ENCODE peak calls at places on chromosomes 13 and 19, in six cellular contexts. G is adipocyte, Q is colonic mucosa, H is IMR-90, B is neural progenitor cell, U is SK-N-SH. Y is an unnamed sample.
A peak's percentile ranks its signal among the peaks of the same experiment; 100 is the strongest.

GRCh38 chr13:35592457-35592856 is 116.0 kb upstream of the MAB21L1 start:
- DNase-seq in G (no peak), Q (no peak), H (no peak), U (no peak), B (no peak), Y (no peak)

GRCh38 chr13:20676213-20676612 is 27.3 kb upstream of the IL17D start:
- DNase-seq in U (no peak), B (no peak), H (no peak), G (no peak), Q (peak; percentile 31), Y (no peak)

GRCh38 chr13:105278797-105279425 is 1256.6 kb downstream of the EFNB2 start:
- DNase-seq in U (no peak), Q (no peak), B (peak; percentile 73), H (no peak), G (no peak), Y (no peak)

GRCh38 chr13:47794963-47795362 is 206.1 kb downstream of the SUCLA2 start:
- DNase-seq in H (peak; percentile 2), G (peak; percentile 8), Q (no peak), U (peak; percentile 26), B (no peak), Y (no peak)

GRCh38 chr19:7391218-7391670 is 42.5 kb downstream of the ARHGEF18 start:
- DNase-seq in B (no peak), U (no peak), G (no peak), H (peak; percentile 77), Q (peak; percentile 73), Y (no peak)

GRCh38 chr19:13036366-13036976 is 41.2 kb downstream of the NFIX start:
- DNase-seq in Q (peak; percentile 79), G (peak; percentile 53), B (no peak), H (peak; percentile 29), U (no peak), Y (no peak)

GRCh38 chr19:1783354-1783753 is 28.7 kb downstream of the ATP8B3 start:
- DNase-seq in B (no peak), U (no peak), G (no peak), H (no peak), Q (no peak), Y (no peak)

GRCh38 chr19:13887039-13887438 is 10.1 kb downstream of the NANOS3 start:
- DNase-seq in U (no peak), H (no peak), B (no peak), Q (peak; percentile 87), G (no peak), Y (no peak)

GRCh38 chr13:83929147-83929546 is 46.9 kb upstream of the SLITRK1 start:
- DNase-seq in H (no peak), G (no peak), U (no peak), Q (no peak), B (no peak), Y (no peak)

GRCh38 chr19:7943444-7944176 is at the start of gene TIMM44:
- DNase-seq in B (peak; percentile 100), H (peak; percentile 99), Q (peak; percentile 100), G (peak; percentile 100), U (peak; percentile 97), Y (peak; percentile 100)

GRCh38 chr19:2333027-2333806 is 4.7 kb downstream of the SPPL2B start:
- DNase-seq in Q (peak; percentile 87), B (no peak), H (no peak), U (no peak), G (no peak), Y (peak; percentile 81)

GRCh38 chr19:23403581-23404324 is 8.5 kb upstream of the ZNF91 start:
- DNase-seq in H (no peak), B (peak; percentile 16), U (no peak), G (no peak), Q (peak; percentile 93), Y (no peak)
- H3K9ac ChIP-seq in H (no peak overlapping the region), B (no peak overlapping the region), U (no peak overlapping the region), G (no peak overlapping the region), Q (peak overlapping the region; percentile 41), Y (no peak overlapping the region)

GRCh38 chr13:78598382-78598781 is 5.0 kb downstream of the POU4F1 start:
- DNase-seq in G (no peak), Q (no peak), H (no peak), U (no peak), B (peak; percentile 5), Y (no peak)

GRCh38 chr13:78596701-78597550 is 6.4 kb downstream of the POU4F1 start:
- DNase-seq in U (no peak), G (no peak), B (peak; percentile 61), H (no peak), Q (no peak), Y (no peak)

GRCh38 chr13:78595458-78595818 is 7.9 kb downstream of the POU4F1 start:
- DNase-seq in G (no peak), H (no peak), U (no peak), Q (no peak), B (peak; percentile 74), Y (no peak)

GRCh38 chr13:78593652-78594494 is 9.5 kb downstream of the POU4F1 start:
- DNase-seq in G (no peak), H (no peak), Q (no peak), B (peak; percentile 85), U (no peak), Y (no peak)

DNA sequence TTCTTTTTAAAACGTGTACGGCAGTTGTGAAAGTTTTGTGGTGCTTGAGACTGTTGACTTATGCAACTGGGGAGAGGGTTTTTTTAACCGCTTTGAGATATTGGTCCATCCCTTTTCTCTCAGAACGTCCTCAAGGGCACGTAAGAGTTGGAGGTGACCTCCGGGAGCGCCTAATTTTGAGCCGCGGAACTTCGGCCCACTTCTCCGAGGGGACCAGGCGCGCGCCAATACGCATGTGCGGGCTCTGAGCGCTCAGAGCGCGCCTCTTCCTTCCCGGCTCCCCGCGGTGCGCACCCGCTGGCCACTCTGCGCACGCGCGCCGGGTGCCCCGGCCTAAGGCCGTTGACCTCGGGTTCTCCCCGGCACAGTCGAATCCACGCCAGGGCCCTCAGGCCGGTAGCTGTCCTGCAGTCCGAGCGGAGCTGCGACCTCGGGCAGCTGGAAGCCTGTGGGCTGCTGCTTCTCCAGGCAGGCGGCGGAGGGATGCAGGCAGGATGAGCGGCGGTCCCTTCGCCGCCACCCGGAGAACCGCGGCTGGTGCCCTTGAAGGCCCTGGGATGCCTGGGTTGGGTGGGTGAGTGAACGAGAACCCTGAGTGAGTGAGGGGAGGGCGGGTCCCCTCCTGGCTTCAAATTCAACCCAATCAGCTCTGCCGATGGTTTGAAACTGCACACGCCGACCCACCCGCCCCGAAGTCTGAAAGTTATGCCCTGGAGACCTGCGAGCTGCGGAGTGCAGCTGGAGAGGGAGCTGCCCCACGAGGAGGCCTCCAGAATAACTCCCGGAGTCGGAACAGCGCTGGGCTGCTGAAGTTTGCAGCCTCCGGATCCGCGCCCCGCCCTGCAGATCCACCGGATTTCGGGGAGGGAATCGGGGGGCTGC is 7.3 kb downstream of the POU4F1 start:
- DNase-seq in G (no peak), U (peak; percentile 84), H (no peak), B (peak; percentile 81), Q (no peak), Y (peak; percentile 69)
- H3K9ac ChIP-seq in G (no peak overlapping the region), U (no peak overlapping the region), H (no peak overlapping the region), B (no peak overlapping the region), Q (no peak overlapping the region), Y (no peak overlapping the region)

DNA sequence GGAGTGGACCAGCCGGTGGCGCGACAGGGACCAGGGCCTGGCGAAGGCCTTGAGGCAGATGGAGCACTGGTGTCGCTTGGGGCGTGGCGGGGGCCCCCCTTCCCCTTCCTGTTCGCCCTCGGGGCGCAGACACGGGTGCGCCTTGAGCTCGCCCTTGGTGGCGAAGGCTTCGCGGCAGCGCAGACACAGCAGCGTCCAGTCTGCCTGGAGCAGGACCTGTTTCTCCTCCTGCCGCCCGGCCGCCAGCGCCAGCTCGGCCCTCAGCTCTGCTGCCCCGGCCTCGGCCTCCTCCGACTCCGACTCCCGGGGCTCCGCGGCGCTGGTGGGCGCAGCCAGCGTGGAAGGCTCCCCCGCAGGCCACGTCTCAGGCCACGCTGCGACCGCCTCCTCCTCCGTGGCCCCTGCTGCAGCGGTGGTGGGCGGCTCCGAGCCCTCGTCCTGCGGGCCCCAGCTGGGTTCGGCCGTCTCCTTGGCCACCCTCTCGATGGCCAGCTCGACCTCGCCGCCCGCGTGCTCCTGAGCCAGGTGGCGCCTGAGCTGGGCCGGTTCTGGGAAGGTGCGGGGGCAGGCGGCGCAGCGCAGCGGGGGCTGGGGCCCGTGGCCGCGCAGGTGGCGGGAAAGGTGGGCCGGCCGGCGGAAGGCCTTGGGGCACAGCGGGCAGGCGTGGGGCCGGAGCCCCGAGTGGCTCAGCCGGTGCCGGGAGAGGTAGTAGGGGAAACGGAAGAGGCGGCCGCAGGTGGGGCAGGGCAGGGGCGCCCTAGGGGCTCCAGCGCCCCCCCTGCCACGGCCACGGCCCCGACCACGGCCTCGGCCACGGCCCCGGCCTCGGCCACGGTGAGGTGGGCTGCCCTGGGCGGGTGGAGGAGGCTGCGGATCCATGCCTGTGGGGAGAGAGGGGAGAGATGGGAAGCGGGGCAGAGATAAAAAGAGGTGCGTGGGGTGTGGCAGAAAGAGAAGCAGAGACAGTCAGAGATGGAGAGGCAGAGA is 1.6 kb downstream of the ZNF579 start:
- DNase-seq in U (no peak), B (no peak), G (no peak), Q (no peak), H (no peak), Y (peak; percentile 75)
- H3K9ac ChIP-seq in U (peak overlapping the region; percentile 96), B (peak overlapping the region; percentile 86), G (peak overlapping the region; percentile 95), Q (peak overlapping the region; percentile 76), H (peak overlapping the region; percentile 98), Y (peak overlapping the region; percentile 77)

GRCh38 chr19:10398819-10399218 is 4.5 kb downstream of the CDC37 start:
- DNase-seq in H (no peak), U (no peak), Q (no peak), B (no peak), G (no peak), Y (no peak)
- H3K9ac ChIP-seq in H (no peak overlapping the region), U (no peak overlapping the region), Q (no peak overlapping the region), B (no peak overlapping the region), G (no peak overlapping the region), Y (no peak overlapping the region)

DNA sequence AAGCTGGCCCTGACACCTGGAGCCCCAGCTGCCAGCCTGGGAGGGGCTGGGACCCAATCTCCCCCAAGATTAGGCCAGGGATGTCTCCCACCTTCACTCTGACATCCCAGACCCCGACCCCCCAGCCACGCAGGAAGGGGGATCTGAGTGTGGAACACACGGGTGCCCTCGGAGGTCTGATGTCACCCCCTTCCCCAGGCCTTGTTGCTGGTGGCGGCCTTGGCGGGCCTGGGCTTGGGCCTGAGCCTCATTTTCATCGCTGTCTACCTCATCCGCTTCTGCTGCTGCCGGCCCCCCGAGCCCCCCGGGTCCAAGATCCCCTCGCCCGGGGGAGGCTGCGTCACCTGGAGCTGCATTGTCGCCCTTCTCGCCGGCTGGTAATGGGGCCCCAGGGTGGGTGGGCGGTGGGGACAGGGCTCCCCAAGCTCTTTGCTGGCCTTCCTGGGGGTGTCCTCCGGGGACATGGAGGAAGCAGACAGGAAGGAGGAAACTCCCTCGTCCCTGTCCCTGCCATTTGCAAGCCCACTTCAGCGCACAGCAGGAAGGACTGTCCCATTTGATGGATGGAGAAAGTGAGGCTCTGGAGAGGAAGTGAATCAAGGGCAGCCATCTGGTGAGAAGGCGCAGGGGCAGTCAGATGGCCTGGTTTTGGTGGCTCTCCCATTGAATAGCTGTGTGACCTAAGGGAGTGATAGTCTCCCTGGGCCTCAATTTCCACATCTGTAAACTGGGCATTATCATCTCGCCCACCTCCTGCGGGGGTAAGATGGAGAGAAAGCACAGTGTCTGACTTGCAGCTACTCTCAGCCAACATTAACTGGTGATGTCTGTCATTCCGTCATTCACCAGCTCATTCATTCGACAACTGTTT is 3.9 kb downstream of the TTYH1 start:
- DNase-seq in B (no peak), U (no peak), G (no peak), H (no peak), Q (no peak), Y (peak; percentile 69)
- H3K9ac ChIP-seq in B (no peak overlapping the region), U (no peak overlapping the region), G (no peak overlapping the region), H (no peak overlapping the region), Q (no peak overlapping the region), Y (no peak overlapping the region)